ENCODE peak calls at places on chromosome 14, in six cellular contexts. K is adipocyte; H is CD4-positive, CD25-positive, alpha-beta regulatory T cell; R is fibroblast of lung; L is endothelial cell of umbilical vein; V is BE2C. J is an unnamed sample.

GRCh38 chr14:50303744-50304471 is 8.1 kb downstream of the L2HGDH start:
- DNase-seq in L (no peak), R (peak; percentile 75), K (peak; percentile 26), H (no peak), V (peak; percentile 26), J (no peak)

GRCh38 chr14:63632932-63633514 is 8.6 kb downstream of the WDR89 start:
- DNase-seq in R (peak; percentile 46), V (no peak), L (peak; percentile 52), H (no peak), K (peak; percentile 74), J (no peak)

GRCh38 chr14:67857778-67858350 is 38.3 kb downstream of the RAD51B start:
- DNase-seq in R (no peak), K (no peak), H (no peak), L (no peak), V (no peak), J (no peak)

GRCh38 chr14:34722723-34723545 is 8.5 kb upstream of the CFL2 start:
- DNase-seq in K (peak; percentile 80), V (peak; percentile 26), L (peak; percentile 78), H (peak; percentile 9), R (peak; percentile 73), J (peak; percentile 75)

GRCh38 chr14:34348592-34348991 is 113.4 kb downstream of the SPTSSA start:
- DNase-seq in K (no peak), H (no peak), R (no peak), L (no peak), V (no peak), J (no peak)

GRCh38 chr14:69312608-69313007 is 52.6 kb downstream of the GALNT16 start:
- DNase-seq in H (no peak), V (no peak), R (no peak), L (no peak), K (no peak), J (peak; percentile 20)

GRCh38 chr14:104650981-104651875 is 38.2 kb upstream of the INF2 start:
- DNase-seq in H (no peak), K (no peak), R (no peak), L (no peak), V (no peak), J (peak; percentile 46)

GRCh38 chr14:75119056-75119455 is 7.8 kb downstream of the NEK9 start:
- DNase-seq in R (peak; percentile 33), V (no peak), H (no peak), L (no peak), K (peak; percentile 38), J (no peak)

GRCh38 chr14:99037777-99038176 is 234.2 kb downstream of the BCL11B start:
- DNase-seq in K (no peak), R (no peak), H (no peak), V (no peak), L (no peak), J (peak; percentile 77)

GRCh38 chr14:99039316-99040041 is 232.5 kb downstream of the BCL11B start:
- DNase-seq in V (no peak), H (no peak), R (no peak), K (no peak), L (no peak), J (peak; percentile 30)

GRCh38 chr14:99036594-99037293 is 235.3 kb downstream of the BCL11B start:
- DNase-seq in H (no peak), R (no peak), L (no peak), V (no peak), K (no peak), J (peak; percentile 32)

GRCh38 chr14:99040047-99040446 is 231.9 kb downstream of the BCL11B start:
- DNase-seq in R (no peak), H (no peak), K (no peak), V (no peak), L (no peak), J (peak; percentile 46)

DNA sequence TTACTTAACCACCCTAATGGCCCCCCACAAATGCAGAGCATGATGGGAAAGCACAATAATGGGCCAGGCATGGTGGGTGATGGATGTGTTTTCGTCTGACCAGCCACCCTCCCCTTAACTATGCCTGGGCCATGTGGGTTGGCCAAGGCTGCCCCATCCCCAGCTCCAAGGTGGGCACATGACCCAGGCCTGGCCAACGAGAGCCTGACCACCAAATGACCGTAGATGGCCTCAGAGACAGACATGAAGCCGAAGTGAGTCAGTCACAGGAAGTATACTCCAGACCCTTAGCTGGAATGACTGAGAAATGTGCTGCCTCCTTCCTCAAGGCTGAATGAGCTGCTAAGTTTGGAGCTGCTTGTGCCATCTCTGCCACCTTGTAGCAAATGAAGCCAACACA is 233.6 kb downstream of the BCL11B start:
- DNase-seq in K (no peak), L (no peak), R (peak; percentile 1), H (no peak), V (no peak), J (no peak)
- H3K9me3 ChIP-seq in K (no peaks in the 10 kb centered on the region), L (peaks cover 2% of the 10 kb centered on the region), R (no peaks in the 10 kb centered on the region), H (no peaks in the 10 kb centered on the region), V (no peaks in the 10 kb centered on the region), J (no peaks in the 10 kb centered on the region)

GRCh38 chr14:99995700-99996356 is 69.4 kb upstream of the EVL start:
- DNase-seq in K (peak; percentile 51), H (peak; percentile 48), L (peak; percentile 53), R (peak; percentile 56), V (peak; percentile 71), J (peak; percentile 91)
- H3K9me3 ChIP-seq in K (no peaks in the 10 kb centered on the region), H (no peaks in the 10 kb centered on the region), L (no peaks in the 10 kb centered on the region), R (no peaks in the 10 kb centered on the region), V (no peaks in the 10 kb centered on the region), J (peaks cover 22% of the 10 kb centered on the region)

GRCh38 chr14:87600236-87600635 is 392.7 kb downstream of the GALC start:
- DNase-seq in L (no peak), K (no peak), H (no peak), V (no peak), R (no peak), J (no peak)

GRCh38 chr14:87601011-87601410 is 392.0 kb downstream of the GALC start:
- DNase-seq in V (no peak), L (no peak), H (no peak), K (no peak), R (no peak), J (no peak)
- H3K9me3 ChIP-seq in V (peaks cover 4% of the 10 kb centered on the region), L (peaks cover 4% of the 10 kb centered on the region), H (peaks cover 3% of the 10 kb centered on the region), K (no peaks in the 10 kb centered on the region), R (no peaks in the 10 kb centered on the region), J (peaks cover 34% of the 10 kb centered on the region)

GRCh38 chr14:28731358-28731757 is 35.2 kb upstream of the FOXG1 start:
- DNase-seq in R (no peak), K (no peak), H (no peak), L (no peak), V (no peak), J (no peak)
- H3K9me3 ChIP-seq in R (no peaks in the 10 kb centered on the region), K (no peaks in the 10 kb centered on the region), H (no peaks in the 10 kb centered on the region), L (no peaks in the 10 kb centered on the region), V (no peaks in the 10 kb centered on the region), J (no peaks in the 10 kb centered on the region)

DNA sequence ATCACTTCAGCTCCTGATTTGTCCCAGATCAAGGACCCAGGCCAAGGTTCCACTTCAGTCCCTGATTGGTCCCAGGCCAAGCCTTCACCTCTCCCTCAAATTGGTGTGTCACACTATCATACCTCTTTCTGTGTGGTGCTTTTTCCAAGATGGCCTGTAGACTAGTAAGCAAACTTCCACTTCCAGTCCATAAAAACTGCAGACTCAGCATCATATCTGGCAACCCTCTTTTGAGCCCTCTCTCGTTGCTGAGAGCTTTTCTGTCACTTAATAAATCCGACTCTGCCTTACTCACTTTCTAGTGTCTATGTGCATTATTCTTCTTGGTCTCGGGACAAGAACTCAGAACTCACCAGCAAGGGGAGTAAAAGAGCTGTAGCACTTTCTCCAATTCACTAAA is 1395.1 kb downstream of the LRFN5 start:
- DNase-seq in H (no peak), R (peak; percentile 2), K (no peak), V (no peak), L (no peak), J (no peak)
- H3K9me3 ChIP-seq in H (peaks cover 38% of the 10 kb centered on the region), R (no peaks in the 10 kb centered on the region), K (peaks cover 39% of the 10 kb centered on the region), V (no peaks in the 10 kb centered on the region), L (no peaks in the 10 kb centered on the region), J (peaks cover 50% of the 10 kb centered on the region)

J was measured in endodermal cell.